ENCODE peak calls at places on chromosome 10, in five cellular contexts. One of them, this sample, is unnamed. For H3K4me1, the result is how much of the 10 kb centered on the place peaks cover.

GRCh38 chr10:77925795-77926565 is 575 bp downstream of the DLG5 start:
- DNase-seq in IMR-90: no peak
- DNase-seq in SK-N-SH: peak
- DNase-seq in H1: no peak
- DNase-seq in OCI-LY7: no peak
- DNase-seq in this sample: peak

GRCh38 chr10:909831-910230 is 21.7 kb downstream of the LARP4B start:
- DNase-seq in H1: no peak
- DNase-seq in SK-N-SH: no peak
- DNase-seq in IMR-90: peak
- DNase-seq in OCI-LY7: no peak
- DNase-seq in this sample: peak

GRCh38 chr10:79438021-79438698 is 7.3 kb downstream of the ZCCHC24 start:
- DNase-seq in IMR-90: no peak
- DNase-seq in SK-N-SH: no peak
- DNase-seq in H1: no peak
- DNase-seq in OCI-LY7: no peak
- DNase-seq in this sample: peak

GRCh38 chr10:25556457-25556856 is 377.6 kb upstream of the MYO3A start:
- DNase-seq in SK-N-SH: no peak
- DNase-seq in OCI-LY7: no peak
- DNase-seq in IMR-90: peak
- DNase-seq in H1: no peak
- DNase-seq in this sample: peak

GRCh38 chr10:124282326-124282725 is 136.4 kb downstream of the OAT start:
- DNase-seq in IMR-90: no peak
- DNase-seq in H1: no peak
- DNase-seq in SK-N-SH: no peak
- DNase-seq in OCI-LY7: no peak
- DNase-seq in this sample: no peak

GRCh38 chr10:23065549-23065948 is 29.8 kb upstream of the MSRB2 start:
- DNase-seq in H1: no peak
- DNase-seq in IMR-90: peak
- DNase-seq in OCI-LY7: no peak
- DNase-seq in SK-N-SH: no peak
- DNase-seq in this sample: peak

GRCh38 chr10:45373783-45374450 is at the start of gene ALOX5:
- DNase-seq in H1: no peak
- DNase-seq in IMR-90: no peak
- DNase-seq in SK-N-SH: peak
- DNase-seq in OCI-LY7: peak
- DNase-seq in this sample: no peak

GRCh38 chr10:78470267-78471103 is 436.8 kb downstream of the RPS24 start:
- DNase-seq in OCI-LY7: no peak
- DNase-seq in H1: no peak
- DNase-seq in SK-N-SH: peak
- DNase-seq in IMR-90: peak
- DNase-seq in this sample: peak

GRCh38 chr10:2119316-2119715 is 382.0 kb upstream of the ADARB2 start:
- DNase-seq in OCI-LY7: no peak
- DNase-seq in IMR-90: no peak
- DNase-seq in SK-N-SH: no peak
- DNase-seq in H1: no peak
- DNase-seq in this sample: no peak

DNA sequence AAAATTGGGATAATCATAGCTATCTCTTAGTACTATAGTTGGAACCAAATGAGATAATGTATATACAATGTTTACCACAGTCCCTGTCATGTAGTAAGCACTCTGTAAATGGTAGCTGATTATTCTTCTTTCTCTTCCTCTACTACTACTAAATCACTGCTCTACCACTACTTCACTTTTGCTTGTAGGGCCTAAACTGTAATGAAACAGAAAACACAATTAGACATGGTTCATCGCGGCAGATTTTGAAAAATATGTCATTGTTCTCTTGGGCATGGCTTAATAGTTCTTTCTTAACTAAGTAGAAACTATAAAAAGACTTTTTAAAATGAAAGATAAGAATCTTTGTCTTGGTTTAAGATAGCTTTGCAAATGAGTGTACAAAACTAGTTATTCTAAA is 34.9 kb downstream of the R3HCC1L start:
- DNase-seq in IMR-90: no peak
- DNase-seq in H1: no peak
- DNase-seq in SK-N-SH: no peak
- DNase-seq in OCI-LY7: peak
- DNase-seq in this sample: no peak
- H3K27ac ChIP-seq in IMR-90: no peak
- H3K27ac ChIP-seq in H1: no peak
- H3K27ac ChIP-seq in SK-N-SH: no peak
- H3K27ac ChIP-seq in OCI-LY7: peak
- H3K27ac ChIP-seq in this sample: no peak

GRCh38 chr10:60491162-60491561 is 101.5 kb upstream of the ANK3 start:
- DNase-seq in SK-N-SH: no peak
- DNase-seq in OCI-LY7: no peak
- DNase-seq in IMR-90: no peak
- DNase-seq in H1: no peak
- DNase-seq in this sample: no peak

GRCh38 chr10:60497364-60497763 is 107.7 kb upstream of the ANK3 start:
- DNase-seq in SK-N-SH: no peak
- DNase-seq in OCI-LY7: no peak
- DNase-seq in H1: no peak
- DNase-seq in IMR-90: no peak
- DNase-seq in this sample: peak

GRCh38 chr10:60494774-60495173 is 105.1 kb upstream of the ANK3 start:
- DNase-seq in IMR-90: no peak
- DNase-seq in OCI-LY7: no peak
- DNase-seq in SK-N-SH: no peak
- DNase-seq in H1: no peak
- DNase-seq in this sample: no peak

GRCh38 chr10:60496181-60496580 is 106.5 kb upstream of the ANK3 start:
- DNase-seq in SK-N-SH: no peak
- DNase-seq in OCI-LY7: no peak
- DNase-seq in H1: no peak
- DNase-seq in IMR-90: no peak
- DNase-seq in this sample: no peak

DNA sequence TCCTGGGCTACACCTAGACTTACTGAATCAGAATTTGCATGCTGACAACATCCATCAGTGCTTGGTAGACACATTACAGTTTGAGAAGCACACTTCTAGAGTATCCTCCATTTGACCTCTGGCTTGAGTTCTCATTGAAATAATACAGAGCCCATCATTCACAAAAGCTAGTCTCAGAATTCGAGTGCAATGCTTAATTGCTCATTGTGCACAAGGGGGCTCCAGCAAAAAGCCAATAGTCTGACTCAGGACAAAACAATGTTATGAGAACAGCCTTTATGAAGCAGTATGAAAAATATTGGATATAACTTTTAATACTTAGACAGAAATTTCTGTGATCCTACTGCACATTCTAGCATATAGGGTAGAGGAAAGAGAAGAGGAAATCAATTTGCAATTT is 105.7 kb upstream of the ANK3 start:
- DNase-seq in SK-N-SH: no peak
- DNase-seq in H1: no peak
- DNase-seq in OCI-LY7: no peak
- DNase-seq in IMR-90: peak
- DNase-seq in this sample: peak
- TF ChIP-seq CTCF in SK-N-SH: peak
- TF ChIP-seq CTCF in H1: no peak
- TF ChIP-seq CTCF in OCI-LY7: no peak
- TF ChIP-seq CTCF in IMR-90: no peak
- TF ChIP-seq CTCF in this sample: peak

GRCh38 chr10:103765168-103765567 is 90.2 kb downstream of the SH3PXD2A start:
- DNase-seq in IMR-90: peak
- DNase-seq in OCI-LY7: no peak
- DNase-seq in H1: no peak
- DNase-seq in SK-N-SH: no peak
- DNase-seq in this sample: peak
- H3K4me1 ChIP-seq in IMR-90: under half
- H3K4me1 ChIP-seq in OCI-LY7: under half
- H3K4me1 ChIP-seq in H1: under half
- H3K4me1 ChIP-seq in SK-N-SH: half or more
- H3K4me1 ChIP-seq in this sample: under half

DNA sequence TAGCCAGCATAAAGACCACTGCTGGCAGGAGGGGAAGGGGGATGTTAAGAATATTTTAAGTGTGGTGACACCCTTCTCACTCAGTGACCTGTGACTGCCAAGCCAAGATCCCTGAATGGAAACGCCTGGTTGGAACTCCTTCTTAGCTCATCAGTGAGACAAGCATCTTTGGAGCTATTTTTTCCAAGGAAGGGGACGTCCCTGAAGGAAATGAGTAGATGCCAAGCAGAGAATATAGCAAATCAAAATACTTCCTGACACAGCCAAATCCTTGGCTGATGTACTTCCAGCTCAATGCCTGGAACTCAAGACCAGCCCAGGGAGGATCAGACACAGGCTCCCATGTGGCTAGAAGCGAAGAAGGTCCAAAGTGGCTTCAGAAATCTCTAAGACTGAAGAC is 82.2 kb downstream of the SORBS1 start:
- DNase-seq in IMR-90: no peak
- DNase-seq in OCI-LY7: no peak
- DNase-seq in SK-N-SH: no peak
- DNase-seq in H1: no peak
- DNase-seq in this sample: no peak
- H3K27ac ChIP-seq in IMR-90: no peak
- H3K27ac ChIP-seq in OCI-LY7: no peak
- H3K27ac ChIP-seq in SK-N-SH: no peak
- H3K27ac ChIP-seq in H1: no peak
- H3K27ac ChIP-seq in this sample: no peak

DNA sequence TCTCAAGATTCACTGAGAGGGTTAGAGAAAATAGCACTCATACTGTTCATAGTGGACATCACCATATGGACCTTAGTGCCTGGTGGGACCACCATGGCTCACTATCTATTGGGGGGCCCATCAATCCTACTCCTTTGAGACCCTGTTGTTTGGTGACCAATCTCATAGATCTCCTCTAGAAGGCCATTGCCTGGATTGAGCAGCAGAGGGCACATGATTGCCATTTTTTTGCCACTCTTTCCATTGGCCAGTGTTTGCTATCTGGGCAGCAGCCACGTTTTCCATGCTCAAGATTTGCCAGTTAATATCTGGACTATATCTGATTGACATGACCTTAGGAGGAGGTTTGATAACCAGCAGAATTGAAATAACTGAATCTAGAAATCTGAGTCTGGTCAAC is 244.5 kb downstream of the ITGB1 start:
- DNase-seq in H1: no peak
- DNase-seq in OCI-LY7: peak
- DNase-seq in IMR-90: no peak
- DNase-seq in SK-N-SH: no peak
- DNase-seq in this sample: no peak
- TF ChIP-seq CTCF in H1: peak
- TF ChIP-seq CTCF in OCI-LY7: peak
- TF ChIP-seq CTCF in IMR-90: peak
- TF ChIP-seq CTCF in SK-N-SH: peak
- TF ChIP-seq CTCF in this sample: no peak

GRCh38 chr10:11272915-11273389 is 255.3 kb downstream of the CELF2 start:
- DNase-seq in H1: no peak
- DNase-seq in SK-N-SH: no peak
- DNase-seq in IMR-90: no peak
- DNase-seq in OCI-LY7: no peak
- DNase-seq in this sample: no peak

GRCh38 chr10:11282156-11282555 is 264.5 kb downstream of the CELF2 start:
- DNase-seq in OCI-LY7: no peak
- DNase-seq in H1: no peak
- DNase-seq in SK-N-SH: no peak
- DNase-seq in IMR-90: no peak
- DNase-seq in this sample: no peak

GRCh38 chr10:11280187-11280932 is 262.7 kb downstream of the CELF2 start:
- DNase-seq in OCI-LY7: no peak
- DNase-seq in IMR-90: no peak
- DNase-seq in H1: no peak
- DNase-seq in SK-N-SH: no peak
- DNase-seq in this sample: no peak

GRCh38 chr10:11279286-11279685 is 261.6 kb downstream of the CELF2 start:
- DNase-seq in SK-N-SH: no peak
- DNase-seq in OCI-LY7: no peak
- DNase-seq in H1: no peak
- DNase-seq in IMR-90: no peak
- DNase-seq in this sample: no peak

DNA sequence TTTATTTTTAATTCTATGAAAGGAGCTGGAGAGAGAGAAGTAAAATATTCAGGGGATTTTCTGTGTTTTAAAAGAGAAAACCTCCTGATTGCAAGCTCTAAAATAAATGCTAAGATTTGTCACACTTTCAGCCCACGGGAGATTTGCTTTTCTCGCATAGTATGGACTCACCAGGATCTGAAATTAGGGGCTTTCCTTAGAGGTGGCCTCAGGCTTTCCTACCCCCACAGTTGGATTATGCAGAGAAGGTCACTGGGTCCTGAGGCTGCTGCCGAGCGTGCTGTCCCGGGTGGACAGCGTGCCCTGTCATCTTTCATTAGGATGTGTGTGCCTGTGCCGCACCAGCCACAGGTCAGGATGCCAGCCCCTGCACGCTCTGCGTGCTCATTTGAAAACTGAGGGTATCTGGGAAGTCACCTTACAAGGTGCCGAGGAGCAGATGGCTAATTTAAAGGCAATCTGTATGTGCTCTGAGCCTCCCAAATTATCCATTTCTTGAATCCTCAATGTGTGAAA is 258.9 kb downstream of the CELF2 start:
- DNase-seq in SK-N-SH: no peak
- DNase-seq in IMR-90: no peak
- DNase-seq in OCI-LY7: no peak
- DNase-seq in H1: no peak
- DNase-seq in this sample: no peak
- H3K4me1 ChIP-seq in SK-N-SH: under half
- H3K4me1 ChIP-seq in IMR-90: under half
- H3K4me1 ChIP-seq in OCI-LY7: under half
- H3K4me1 ChIP-seq in H1: under half
- H3K4me1 ChIP-seq in this sample: under half

DNA sequence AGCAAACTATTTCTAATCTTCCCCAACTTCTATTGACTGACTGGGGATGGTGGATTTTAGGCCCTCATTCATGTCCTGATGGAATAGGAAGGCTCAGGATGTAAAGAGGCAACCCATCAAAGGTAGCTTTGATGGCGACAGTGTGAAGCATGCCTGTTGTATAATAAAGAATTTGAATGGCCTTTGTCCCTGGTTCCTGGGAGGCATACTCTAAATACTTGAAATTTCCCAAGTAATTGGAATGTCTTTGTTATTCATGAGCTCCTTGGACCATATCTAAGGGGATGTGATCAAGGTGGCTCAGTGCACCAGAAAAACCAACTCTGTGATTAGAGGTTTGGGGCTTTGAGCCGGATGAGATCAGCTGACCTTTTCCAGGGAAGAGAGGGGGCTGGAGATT is 264.5 kb upstream of the NEBL start:
- DNase-seq in OCI-LY7: no peak
- DNase-seq in IMR-90: no peak
- DNase-seq in H1: peak
- DNase-seq in SK-N-SH: no peak
- DNase-seq in this sample: no peak
- H3K27ac ChIP-seq in OCI-LY7: no peak
- H3K27ac ChIP-seq in IMR-90: no peak
- H3K27ac ChIP-seq in H1: peak
- H3K27ac ChIP-seq in SK-N-SH: no peak
- H3K27ac ChIP-seq in this sample: no peak

This sample was measured in fibroblast of lung.